ENCODE peak calls at places on chromosome 16, in four cellular contexts. R is K562, Q is HepG2, S is H1. C is an unnamed sample.

GRCh38 chr16:81808933-81809480 is 29.9 kb downstream of the PLCG2 start:
- DNase-seq in R (no peak), Q (peak), S (no peak), C (no peak)

GRCh38 chr16:2968738-2969544 is at the start of gene PAQR4:
- DNase-seq in R (peak), Q (peak), S (peak), C (peak)

GRCh38 chr16:56321159-56321558 is 104.2 kb downstream of the AMFR start:
- DNase-seq in R (no peak), Q (no peak), S (no peak), C (no peak)

GRCh38 chr16:46721885-46722284 is 26.3 kb downstream of the MYLK3 start:
- DNase-seq in R (no peak), Q (no peak), S (no peak), C (no peak)

GRCh38 chr16:21722771-21723460 is 59.1 kb downstream of the OTOA start:
- DNase-seq in R (no peak), Q (no peak), S (no peak), C (no peak)

GRCh38 chr16:80671281-80671849 is 130.6 kb downstream of the DYNLRB2 start:
- DNase-seq in R (no peak), Q (no peak), S (no peak), C (no peak)

GRCh38 chr16:54326266-54326662 is 39.7 kb upstream of the IRX3 start:
- DNase-seq in R (no peak), Q (no peak), S (no peak), C (no peak)

GRCh38 chr16:76634847-76635697 is 357.9 kb downstream of the CNTNAP4 start:
- DNase-seq in R (peak), Q (no peak), S (no peak), C (no peak)

GRCh38 chr16:1089822-1090619 is 6.0 kb downstream of the C1QTNF8 start:
- DNase-seq in R (peak), Q (peak), S (no peak), C (peak)

GRCh38 chr16:2706611-2707311 is 13.3 kb downstream of the PRSS27 start:
- DNase-seq in R (no peak), Q (no peak), S (no peak), C (no peak)

GRCh38 chr16:30722443-30722842 is 23.5 kb downstream of the SRCAP start:
- DNase-seq in R (peak), Q (no peak), S (no peak), C (no peak)

GRCh38 chr16:67884684-67885083 is at the start of gene NRN1L:
- DNase-seq in R (peak), Q (no peak), S (peak), C (no peak)

GRCh38 chr16:17556276-17557052 is 85.7 kb upstream of the XYLT1 start:
- DNase-seq in R (peak), Q (peak), S (no peak), C (peak)

GRCh38 chr16:14606102-14606501 is 24.0 kb downstream of the PARN start:
- DNase-seq in R (no peak), Q (no peak), S (no peak), C (no peak)

GRCh38 chr16:25151996-25152395 is 40.5 kb downstream of the LCMT1 start:
- DNase-seq in R (no peak), Q (no peak), S (no peak), C (no peak)

GRCh38 chr16:78993342-78993741 is 607.2 kb downstream of the MAF start:
- DNase-seq in R (peak), Q (no peak), S (no peak), C (no peak)

GRCh38 chr16:27417047-27417671 is 15.2 kb downstream of the IL21R start:
- DNase-seq in R (no peak), Q (no peak), S (peak), C (no peak)

GRCh38 chr16:78788276-78788675 is 688.8 kb downstream of the WWOX start:
- DNase-seq in R (no peak), Q (no peak), S (no peak), C (no peak)

GRCh38 chr16:54931757-54932660 is 1.3 kb downstream of the IRX5 start:
- DNase-seq in R (no peak), Q (no peak), S (peak), C (no peak)

GRCh38 chr16:23691483-23692189 is 12.9 kb downstream of the PLK1 start:
- DNase-seq in R (no peak), Q (no peak), S (no peak), C (peak)

GRCh38 chr16:2769675-2770056 is 7.4 kb downstream of the ELOB start:
- DNase-seq in R (no peak), Q (no peak), S (no peak), C (no peak)

GRCh38 chr16:2432286-2432685 is 3.0 kb downstream of the CCNF start:
- DNase-seq in R (no peak), Q (no peak), S (no peak), C (no peak)

GRCh38 chr16:29146266-29146665 is 161.4 kb downstream of the LAT start:
- DNase-seq in R (no peak), Q (no peak), S (no peak), C (no peak)

GRCh38 chr16:27224741-27225300 is 21.5 kb downstream of the KDM8 start:
- DNase-seq in R (no peak), Q (no peak), S (no peak), C (no peak)

GRCh38 chr16:30724641-30725464 is 23.4 kb upstream of the PHKG2 start:
- DNase-seq in R (no peak), Q (no peak), S (no peak), C (no peak)

GRCh38 chr16:80344570-80344969 is 196.2 kb upstream of the DYNLRB2 start:
- DNase-seq in R (no peak), Q (no peak), S (no peak), C (no peak)

GRCh38 chr16:20136446-20136968 is 62.8 kb upstream of the GPR139 start:
- DNase-seq in R (no peak), Q (no peak), S (no peak), C (no peak)

GRCh38 chr16:3475604-3476375 is 19.5 kb downstream of the C16orf90 start:
- DNase-seq in R (no peak), Q (no peak), S (no peak), C (no peak)

GRCh38 chr16:58418601-58419000 is 26.3 kb downstream of the GINS3 start:
- DNase-seq in R (peak), Q (no peak), S (no peak), C (no peak)

GRCh38 chr16:24382929-24383328 is 126.8 kb downstream of the CACNG3 start:
- DNase-seq in R (no peak), Q (no peak), S (peak), C (no peak)

GRCh38 chr16:9366048-9366969 is 274.9 kb downstream of the HAPSTR1 start:
- DNase-seq in R (no peak), Q (no peak), S (no peak), C (no peak)

GRCh38 chr16:11111891-11112634 is 143.9 kb downstream of the SOCS1 start:
- DNase-seq in R (no peak), Q (no peak), S (no peak), C (no peak)

GRCh38 chr16:11117576-11118211 is 138.3 kb downstream of the SOCS1 start:
- DNase-seq in R (no peak), Q (no peak), S (no peak), C (no peak)

GRCh38 chr16:11111166-11111565 is 144.8 kb downstream of the SOCS1 start:
- DNase-seq in R (no peak), Q (no peak), S (no peak), C (no peak)

GRCh38 chr16:11112723-11113348 is 143.2 kb downstream of the SOCS1 start:
- DNase-seq in R (peak), Q (no peak), S (no peak), C (no peak)

GRCh38 chr16:11114366-11115164 is 141.4 kb downstream of the SOCS1 start:
- DNase-seq in R (no peak), Q (no peak), S (no peak), C (no peak)
- TF ChIP-seq RNF2 in R (no peak), Q (no peak), S (no peak), C (no peak)

GRCh38 chr16:5615868-5616642 is 518.5 kb upstream of the EEF2KMT start:
- DNase-seq in R (peak), Q (peak), S (peak), C (peak)
- TF ChIP-seq RNF2 in R (no peak), Q (no peak), S (no peak), C (no peak)

DNA sequence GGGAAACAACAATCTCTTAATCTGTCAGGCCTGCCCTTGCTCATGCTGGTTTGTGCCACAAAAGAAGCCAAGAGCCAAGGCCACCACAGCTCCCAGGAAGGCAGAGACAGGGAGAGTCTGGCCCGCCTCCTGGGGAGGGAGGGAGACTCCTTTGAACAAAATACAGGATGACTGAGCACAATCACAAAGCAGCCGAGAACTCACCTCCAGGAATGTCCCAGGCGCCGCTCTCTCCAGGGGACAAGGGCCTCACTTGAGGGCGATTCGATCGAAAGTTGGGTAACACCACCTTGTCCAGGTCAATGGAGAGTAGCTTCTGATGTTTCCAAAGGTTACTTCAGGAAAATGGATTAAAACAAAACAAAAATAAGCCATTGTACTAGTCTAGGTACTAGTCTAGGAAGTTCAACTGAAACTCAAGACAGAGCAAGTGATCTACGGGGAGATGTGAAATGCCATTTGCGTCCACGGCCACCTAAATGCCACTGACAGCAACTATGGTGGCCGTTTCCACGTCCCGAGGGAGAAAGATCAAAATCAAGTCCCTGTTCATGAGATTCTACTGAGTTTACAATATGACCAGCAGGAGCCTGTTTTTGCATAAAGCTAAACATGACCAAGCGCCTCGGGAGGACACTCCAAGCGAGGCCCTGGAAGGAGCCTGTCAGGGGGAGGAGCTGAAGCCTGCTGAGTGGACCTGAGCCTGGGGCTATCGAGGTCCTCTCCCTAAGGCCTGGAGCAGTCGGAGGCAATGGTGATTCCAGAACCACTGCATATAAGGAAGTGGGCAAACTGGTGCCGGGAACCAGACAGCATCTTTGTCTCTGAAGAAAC is 13.4 kb upstream of the SLC38A8 start:
- DNase-seq in R (peak), Q (no peak), S (no peak), C (no peak)
- TF ChIP-seq RNF2 in R (no peak), Q (no peak), S (no peak), C (no peak)

GRCh38 chr16:47965439-47965838 is 190.4 kb downstream of the ABCC12 start:
- DNase-seq in R (no peak), Q (no peak), S (peak), C (no peak)
- TF ChIP-seq RNF2 in R (no peak), Q (no peak), S (no peak), C (no peak)

DNA sequence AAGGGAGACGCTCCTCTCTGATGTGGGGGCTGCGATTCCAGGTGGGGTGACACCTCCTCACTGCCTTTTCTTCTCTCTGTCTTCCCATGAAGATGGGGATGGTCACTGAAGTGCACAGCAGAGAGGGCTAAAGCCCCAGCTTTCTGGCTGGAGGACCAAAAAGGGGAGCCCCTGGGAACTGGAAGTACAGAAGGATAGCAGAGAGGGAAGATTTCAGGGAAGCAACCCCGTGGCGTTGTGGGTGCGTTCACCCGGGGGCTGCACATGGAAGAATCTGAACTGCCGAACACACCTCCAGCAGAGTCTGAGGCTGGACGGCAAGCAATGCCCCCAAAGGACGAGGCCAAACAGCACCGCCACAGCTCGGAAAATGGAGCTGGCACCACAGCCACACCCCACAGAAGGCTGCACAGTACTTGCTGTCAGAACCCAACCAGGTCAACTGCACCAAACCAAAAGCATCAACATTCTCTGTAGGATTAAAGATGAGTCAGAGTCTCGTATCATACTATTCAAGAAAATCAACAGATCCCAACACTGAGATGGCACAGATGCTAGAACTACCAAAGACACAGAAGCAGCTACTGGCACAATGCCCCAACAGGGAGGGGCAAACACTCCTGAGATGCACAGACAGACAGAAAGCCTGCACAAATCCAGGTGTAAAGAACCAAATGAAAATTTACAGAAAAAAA is 49.9 kb downstream of the MAP1LC3B start:
- DNase-seq in R (no peak), Q (no peak), S (no peak), C (no peak)
- TF ChIP-seq RNF2 in R (no peak), Q (no peak), S (no peak), C (no peak)

DNA sequence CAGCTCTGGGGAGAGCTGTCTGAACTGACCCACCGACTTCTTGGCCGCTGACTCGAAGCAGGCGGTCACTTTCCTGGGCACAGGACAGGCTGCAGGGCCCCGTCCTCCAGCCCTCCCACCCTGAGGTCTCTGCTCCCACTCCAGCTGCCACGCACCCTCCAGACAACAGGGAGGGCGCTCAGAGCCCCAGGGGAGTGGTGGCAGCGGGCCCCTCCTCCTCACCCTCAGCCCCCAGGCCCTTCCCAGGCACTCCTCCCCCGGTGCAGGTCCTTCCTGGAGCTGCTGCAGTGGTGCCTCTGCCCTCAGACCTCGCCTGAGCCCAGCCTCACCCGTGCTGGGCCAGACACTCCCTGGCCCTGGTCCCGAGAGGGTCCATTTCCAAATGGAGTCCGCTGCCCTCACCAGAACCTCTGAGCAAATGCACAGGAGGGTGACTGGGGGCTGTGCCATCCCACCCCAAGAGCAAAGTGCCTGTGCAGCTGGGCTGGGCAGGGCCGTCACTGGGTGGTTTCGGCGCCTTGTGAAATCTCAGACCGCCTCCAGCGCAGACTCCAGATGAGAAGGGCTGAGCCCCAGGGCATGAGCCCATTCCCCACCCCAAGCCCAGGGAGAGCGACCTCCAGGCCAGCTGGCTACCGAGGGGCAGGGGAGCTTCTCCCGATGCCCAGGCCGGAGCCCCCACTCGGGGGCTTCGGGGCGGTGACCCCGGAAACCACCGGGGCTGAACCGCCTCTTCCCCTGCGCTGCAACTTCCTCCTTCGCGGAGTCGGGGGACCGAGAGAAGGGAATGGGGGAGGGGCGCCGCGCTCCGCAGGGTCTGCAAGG is 717 bp downstream of the CYBA start:
- DNase-seq in R (peak), Q (peak), S (peak), C (no peak)
- TF ChIP-seq RNF2 in R (no peak), Q (no peak), S (no peak), C (peak)

C was measured in A549.